ENCODE peak calls at places on chromosomes 4 and X, in five cellular contexts. Y is HCT116; F is CD8-positive, alpha-beta T cell; X is heart right ventricle; C is coronary artery. J is an unnamed sample.
A peak's percentile ranks its signal among the peaks of the same experiment; 100 is the strongest.

GRCh38 chr4:2785613-2786012 is 7.3 kb upstream of the SH3BP2 start:
- DNase-seq in Y (no peak), F (no peak), X (no peak), C (peak; percentile 24), J (peak; percentile 71)

GRCh38 chr4:170675568-170676262 is 586.0 kb upstream of the AADAT start:
- DNase-seq in Y (no peak), F (no peak), X (no peak), C (no peak), J (no peak)

GRCh38 chrX:148854351-148854750 is 353.9 kb downstream of the AFF2 start:
- DNase-seq in Y (no peak), F (no peak), X (no peak), C (no peak), J (no peak)

GRCh38 chr4:101527186-101527585 is 179.9 kb upstream of the PPP3CA start:
- DNase-seq in Y (no peak), F (peak; percentile 37), X (no peak), C (no peak), J (no peak)

GRCh38 chr4:163473576-163473975 is at the start of gene TKTL2:
- DNase-seq in Y (no peak), F (no peak), X (no peak), C (no peak), J (no peak)

GRCh38 chr4:152243890-152244595 is 291.8 kb downstream of the FBXW7 start:
- DNase-seq in Y (no peak), F (no peak), X (no peak), C (no peak), J (no peak)

GRCh38 chrX:24493740-24494543 is 28.9 kb downstream of the PDK3 start:
- DNase-seq in Y (no peak), F (no peak), X (no peak), C (no peak), J (no peak)

GRCh38 chr4:166458756-166459155 is 585.7 kb downstream of the TLL1 start:
- DNase-seq in Y (no peak), F (no peak), X (no peak), C (no peak), J (no peak)

GRCh38 chrX:80812176-80812575 is 2.5 kb upstream of the BRWD3 start:
- DNase-seq in Y (no peak), F (peak; percentile 31), X (no peak), C (no peak), J (no peak)

DNA sequence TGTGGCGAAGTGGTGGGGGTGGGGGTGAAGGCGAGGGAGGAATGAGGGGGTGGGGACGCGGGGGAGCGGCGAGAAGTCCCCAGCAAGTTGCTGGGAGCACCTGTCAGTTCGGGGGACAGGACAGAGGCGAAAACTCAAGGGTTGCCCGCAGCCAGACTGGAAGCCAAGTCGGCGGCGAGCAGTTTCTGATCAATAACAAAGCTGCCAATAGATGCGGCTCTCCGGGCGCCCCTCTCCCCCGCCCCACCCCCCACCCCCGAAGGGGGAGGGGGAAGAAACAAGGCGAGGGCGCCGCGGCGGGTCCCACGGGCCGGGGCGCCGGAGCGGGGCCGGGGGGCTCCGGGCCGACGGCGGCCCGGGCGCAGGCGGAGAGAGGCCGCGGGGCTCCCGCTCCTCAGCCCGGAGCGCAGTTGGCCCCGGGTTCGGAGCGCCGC is 414 bp downstream of the PDGFC start:
- DNase-seq in Y (no peak), F (no peak), X (peak; percentile 23), C (no peak), J (peak; percentile 89)
- H3K4me3 ChIP-seq in Y (peak overlapping the region; percentile 51), F (no peak overlapping the region), X (peak overlapping the region; percentile 74), C (peak overlapping the region; percentile 88), J (peak overlapping the region; percentile 66)

GRCh38 chr4:125784741-125785140 is 470.0 kb downstream of the FAT4 start:
- DNase-seq in Y (no peak), F (no peak), X (no peak), C (no peak), J (no peak)

GRCh38 chr4:125789018-125789417 is 474.3 kb downstream of the FAT4 start:
- DNase-seq in Y (no peak), F (no peak), X (no peak), C (no peak), J (no peak)

DNA sequence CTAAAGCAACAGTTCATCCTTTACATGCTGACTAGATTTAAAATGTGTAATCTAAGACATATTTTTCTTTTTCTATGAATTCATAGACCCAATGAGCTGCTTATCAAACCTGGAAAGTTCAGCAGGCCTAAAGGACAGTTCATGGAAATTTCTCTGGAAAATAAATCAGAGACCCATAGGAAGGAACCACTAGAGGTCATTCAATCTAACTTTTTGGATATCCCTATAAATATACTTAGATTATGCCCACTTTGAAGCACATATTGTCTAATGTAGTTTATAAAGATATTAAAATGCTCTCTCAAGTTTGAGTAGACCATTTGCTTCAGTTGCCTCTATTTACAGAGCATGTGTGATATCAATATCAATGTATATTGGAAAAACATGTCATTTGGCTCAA is 473.0 kb downstream of the FAT4 start:
- DNase-seq in Y (no peak), F (no peak), X (no peak), C (no peak), J (no peak)
- TF ChIP-seq CTCF in Y (no peak), F (no peak), X (no peak), C (no peak), J (no peak)

DNA sequence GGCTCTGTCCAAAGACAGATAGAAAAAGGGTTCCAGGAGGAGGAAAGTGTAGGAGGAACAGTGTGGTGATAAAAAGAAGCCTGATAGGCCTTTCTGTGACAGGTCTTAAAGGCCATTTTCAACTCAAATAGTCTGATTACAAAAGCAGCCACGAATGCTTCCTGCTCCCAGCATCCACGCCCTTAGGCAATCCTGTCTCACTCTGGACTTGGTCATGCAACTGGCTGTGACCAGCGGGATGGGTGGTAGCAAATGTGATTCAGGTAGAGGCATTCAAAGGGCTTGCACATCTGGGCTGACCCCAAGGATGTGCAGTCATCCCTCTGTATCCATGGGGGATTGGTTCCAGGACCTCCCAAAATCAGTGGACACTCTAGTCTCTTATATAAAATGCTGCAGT is 14.4 kb upstream of the SEPSECS start:
- DNase-seq in Y (no peak), F (no peak), X (no peak), C (no peak), J (no peak)
- H3K4me3 ChIP-seq in Y (no peak overlapping the region), F (no peak overlapping the region), X (no peak overlapping the region), C (no peak overlapping the region), J (no peak overlapping the region)

GRCh38 chr4:183758006-183758734 is 99.1 kb downstream of the TRAPPC11 start:
- DNase-seq in Y (no peak), F (no peak), X (peak; percentile 81), C (no peak), J (no peak)
- TF ChIP-seq CTCF in Y (no peak), F (no peak), X (peak; percentile 58), C (no peak), J (no peak)

GRCh38 chr4:39530682-39531081 is 3.4 kb upstream of the UGDH start:
- DNase-seq in Y (no peak), F (no peak), X (no peak), C (no peak), J (no peak)

GRCh38 chr4:39526810-39527295 is 386 bp downstream of the UGDH start:
- DNase-seq in Y (no peak), F (no peak), X (no peak), C (no peak), J (peak; percentile 23)

GRCh38 chr4:39527296-39528055 is at the start of gene UGDH:
- DNase-seq in Y (peak; percentile 91), F (peak; percentile 89), X (peak; percentile 96), C (peak; percentile 98), J (peak; percentile 96)

GRCh38 chr4:39528056-39528465 is 822 bp upstream of the UGDH start:
- DNase-seq in Y (no peak), F (no peak), X (no peak), C (peak; percentile 93), J (peak; percentile 75)

GRCh38 chr4:39529534-39529933 is 2.3 kb upstream of the UGDH start:
- DNase-seq in Y (no peak), F (no peak), X (no peak), C (no peak), J (no peak)
- H3K4me3 ChIP-seq in Y (no peak overlapping the region), F (no peak overlapping the region), X (no peak overlapping the region), C (no peak overlapping the region), J (no peak overlapping the region)